ENCODE peak calls at places on chromosome 5, in nine cellular contexts. W, K, N, H, E, B, X, D and F are unnamed samples.

GRCh38 chr5:71882826-71883744 is 164.0 kb downstream of the CARTPT start:
- DNase-seq in K (no peak), N (peak; percentile 28), H (peak; percentile 32), B (no peak), W (no peak), D (no peak), X (no peak), E (no peak), F (no peak)

GRCh38 chr5:122858451-122858850 is 13.0 kb downstream of the SNX24 start:
- DNase-seq in K (no peak), H (no peak), D (no peak), N (no peak), B (no peak), E (no peak), X (no peak), W (no peak), F (no peak)

GRCh38 chr5:141639357-141640050 is 2.7 kb downstream of the RELL2 start:
- DNase-seq in K (no peak), B (peak; percentile 44), W (no peak), E (no peak), H (no peak), D (no peak), N (no peak), X (no peak), F (no peak)

GRCh38 chr5:109105631-109106267 is 304.0 kb downstream of the PJA2 start:
- DNase-seq in D (no peak), N (peak; percentile 91), X (no peak), W (no peak), E (no peak), K (no peak), B (peak; percentile 64), H (no peak), F (no peak)

GRCh38 chr5:79795764-79796398 is 106.2 kb downstream of the CMYA5 start:
- DNase-seq in N (no peak), X (peak; percentile 7), D (no peak), B (no peak), W (no peak), K (no peak), E (no peak), H (peak; percentile 59), F (peak; percentile 85)

GRCh38 chr5:138033275-138033808 is 463 bp upstream of the FAM13B start:
- DNase-seq in H (no peak), E (no peak), N (no peak), D (no peak), W (no peak), K (no peak), B (no peak), X (no peak), F (no peak)

GRCh38 chr5:108384741-108385140 is 2.8 kb upstream of the FBXL17 start:
- DNase-seq in D (no peak), N (no peak), H (no peak), W (no peak), E (no peak), B (no peak), K (no peak), X (no peak), F (no peak)

GRCh38 chr5:72586788-72587530 is 79.7 kb upstream of the ZNF366 start:
- DNase-seq in X (no peak), W (no peak), D (no peak), E (no peak), B (no peak), H (no peak), K (no peak), N (peak; percentile 16), F (no peak)

GRCh38 chr5:176536132-176536901 is 885 bp downstream of the RNF44 start:
- DNase-seq in H (peak; percentile 86), W (peak; percentile 59), X (peak; percentile 86), E (peak; percentile 80), D (peak; percentile 82), B (peak; percentile 89), N (peak; percentile 74), K (peak; percentile 96), F (peak; percentile 83)

GRCh38 chr5:68848086-68848485 is 245.7 kb upstream of the SLC30A5 start:
- DNase-seq in N (no peak), E (no peak), H (no peak), W (no peak), D (no peak), X (peak; percentile 5), K (no peak), B (no peak), F (no peak)

GRCh38 chr5:601771-602465 is 10.2 kb upstream of the CEP72 start:
- DNase-seq in N (no peak), B (peak; percentile 53), K (no peak), W (no peak), E (peak; percentile 23), D (no peak), H (no peak), X (no peak), F (peak; percentile 25)

GRCh38 chr5:146048994-146049703 is 56.2 kb downstream of the PLAC8L1 start:
- DNase-seq in W (peak; percentile 81), H (no peak), E (peak; percentile 62), K (peak; percentile 68), N (peak; percentile 84), D (peak; percentile 62), B (peak; percentile 67), X (peak; percentile 57), F (peak; percentile 32)

GRCh38 chr5:158484968-158485367 is 614.7 kb downstream of the EBF1 start:
- DNase-seq in E (no peak), X (no peak), W (no peak), K (no peak), B (peak; percentile 66), H (peak; percentile 18), N (no peak), D (no peak), F (peak; percentile 54)

GRCh38 chr5:122498163-122498562 is 186.1 kb downstream of the SNCAIP start:
- DNase-seq in W (no peak), E (no peak), B (no peak), H (no peak), N (peak; percentile 32), X (no peak), D (no peak), K (no peak), F (no peak)

GRCh38 chr5:43014522-43014921 is 25.6 kb downstream of the ANXA2R start:
- DNase-seq in W (no peak), H (no peak), E (no peak), D (no peak), K (no peak), X (no peak), B (no peak), N (no peak), F (no peak)

GRCh38 chr5:121797677-121798518 is 53.8 kb upstream of the FTMT start:
- DNase-seq in X (no peak), B (no peak), H (no peak), K (no peak), E (no peak), D (no peak), N (no peak), W (no peak), F (no peak)

GRCh38 chr5:98794414-98795080 is 21.1 kb downstream of the RGMB start:
- DNase-seq in K (no peak), W (no peak), H (no peak), N (no peak), X (no peak), B (no peak), E (no peak), D (no peak), F (no peak)

GRCh38 chr5:98793223-98793622 is 19.8 kb downstream of the RGMB start:
- DNase-seq in B (no peak), X (no peak), K (no peak), E (no peak), N (no peak), H (no peak), D (no peak), W (no peak), F (no peak)

GRCh38 chr5:98791110-98791509 is 17.6 kb downstream of the RGMB start:
- DNase-seq in B (no peak), N (no peak), K (no peak), D (no peak), W (no peak), E (no peak), H (no peak), X (no peak), F (no peak)

GRCh38 chr5:98794001-98794400 is 20.5 kb downstream of the RGMB start:
- DNase-seq in W (no peak), K (no peak), B (no peak), N (no peak), X (no peak), E (no peak), D (no peak), H (no peak), F (no peak)

GRCh38 chr5:98791928-98792580 is 18.6 kb downstream of the RGMB start:
- DNase-seq in N (no peak), X (no peak), K (no peak), W (no peak), H (no peak), E (no peak), B (no peak), D (no peak), F (no peak)
- TF ChIP-seq CTCF in N (no peak), X (no peak), K (no peak), W (no peak), H (no peak), E (no peak), B (no peak), D (no peak), F (no peak)

GRCh38 chr5:55988979-55989612 is 5.7 kb downstream of the IL6ST start:
- DNase-seq in W (no peak), N (no peak), H (no peak), D (peak; percentile 20), B (no peak), K (no peak), X (no peak), E (no peak), F (no peak)
- H3K4me3 ChIP-seq in W (no peak overlapping the region), N (no peak overlapping the region), H (peak overlapping the region; percentile 30), D (peak overlapping the region; percentile 55), B (no peak overlapping the region), K (no peak overlapping the region), X (no peak overlapping the region), E (no peak overlapping the region), F (peak overlapping the region; percentile 14)

DNA sequence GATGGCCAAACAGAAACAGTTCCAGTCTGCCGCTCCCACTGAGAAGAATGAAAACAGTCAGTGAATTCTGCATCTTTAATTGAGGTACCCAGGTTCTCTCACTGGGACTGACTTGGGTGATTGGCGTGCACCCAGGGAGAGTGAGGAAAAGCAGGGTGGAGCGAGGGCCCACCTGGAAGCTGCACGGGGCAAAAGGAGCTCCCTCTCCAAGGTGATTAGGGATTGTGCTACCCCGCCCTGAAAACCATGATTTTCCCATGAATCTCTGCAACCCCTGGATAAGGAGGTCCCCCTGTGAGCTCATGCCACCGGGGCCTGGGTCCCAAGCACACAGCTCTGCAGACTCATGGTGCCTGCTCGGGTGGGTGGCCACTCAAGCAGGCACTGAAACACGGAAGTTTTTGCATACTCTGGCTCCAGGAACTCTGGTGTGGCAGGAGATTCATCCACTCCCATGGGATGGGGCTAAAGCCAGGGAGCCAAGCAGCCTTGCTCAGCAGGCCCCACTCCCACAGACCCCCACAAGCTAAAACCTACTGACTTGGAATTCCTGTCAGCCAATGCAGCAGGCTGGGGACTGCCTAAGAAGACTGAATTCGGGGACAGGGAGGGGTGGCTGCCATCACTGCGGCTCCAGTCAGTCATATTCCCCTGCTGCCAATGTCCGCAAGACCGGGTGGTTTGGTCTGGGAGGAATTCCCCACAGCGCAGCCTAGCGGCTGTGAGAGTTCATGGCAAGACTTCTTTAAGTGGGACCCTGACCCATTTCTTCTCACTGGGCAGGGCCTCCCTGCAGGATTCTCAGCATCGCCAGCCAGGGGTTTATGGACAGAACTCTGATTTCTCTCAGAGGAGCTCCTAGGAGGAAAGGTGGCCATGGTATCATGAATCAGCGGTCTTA is 652.2 kb upstream of the RGMB start:
- DNase-seq in H (no peak), B (peak; percentile 55), N (no peak), E (no peak), K (no peak), D (no peak), X (no peak), W (no peak), F (no peak)
- TF ChIP-seq CTCF in H (no peak), B (no peak), N (no peak), E (no peak), K (no peak), D (no peak), X (no peak), W (no peak), F (no peak)

GRCh38 chr5:151150484-151151262 is 6.9 kb downstream of the ANXA6 start:
- DNase-seq in H (peak; percentile 42), K (peak; percentile 97), E (peak; percentile 31), B (no peak), D (peak; percentile 80), W (no peak), X (peak; percentile 35), N (peak; percentile 47), F (no peak)
- H3K4me3 ChIP-seq in H (no peak overlapping the region), K (peak overlapping the region; percentile 25), E (no peak overlapping the region), B (peak overlapping the region; percentile 26), D (peak overlapping the region; percentile 9), W (no peak overlapping the region), X (no peak overlapping the region), N (no peak overlapping the region), F (no peak overlapping the region)